ENCODE peak calls at places on chromosomes 16 and 17, in ten cellular contexts. One of them, this sample, is unnamed.

GRCh38 chr17:31754239-31754945 is 104.7 kb downstream of the COPRS start:
- DNase-seq in trophoblast cell: peak
- DNase-seq in OCI-LY7: no peak
- DNase-seq in fibroblast of lung: peak
- DNase-seq in MM.1S: no peak
- DNase-seq in endothelial cell of umbilical vein: peak
- DNase-seq in hepatocyte: peak
- DNase-seq in neural progenitor cell: no peak
- DNase-seq in GM23338: no peak
- DNase-seq in IMR-90: peak
- DNase-seq in this sample: peak

GRCh38 chr17:50661795-50662391 is 27.2 kb downstream of the ABCC3 start:
- DNase-seq in endothelial cell of umbilical vein: peak
- DNase-seq in GM23338: peak
- DNase-seq in OCI-LY7: peak
- DNase-seq in IMR-90: peak
- DNase-seq in trophoblast cell: peak
- DNase-seq in MM.1S: peak
- DNase-seq in hepatocyte: peak
- DNase-seq in fibroblast of lung: peak
- DNase-seq in neural progenitor cell: no peak
- DNase-seq in this sample: peak

GRCh38 chr16:88432174-88432573 is 20.9 kb upstream of the ZFPM1 start:
- DNase-seq in trophoblast cell: no peak
- DNase-seq in endothelial cell of umbilical vein: no peak
- DNase-seq in MM.1S: no peak
- DNase-seq in IMR-90: no peak
- DNase-seq in OCI-LY7: no peak
- DNase-seq in GM23338: no peak
- DNase-seq in fibroblast of lung: no peak
- DNase-seq in neural progenitor cell: no peak
- DNase-seq in hepatocyte: no peak
- DNase-seq in this sample: no peak

GRCh38 chr17:76720941-76721340 is 5.5 kb downstream of the JMJD6 start:
- DNase-seq in IMR-90: no peak
- DNase-seq in endothelial cell of umbilical vein: no peak
- DNase-seq in GM23338: no peak
- DNase-seq in hepatocyte: no peak
- DNase-seq in fibroblast of lung: no peak
- DNase-seq in OCI-LY7: no peak
- DNase-seq in neural progenitor cell: no peak
- DNase-seq in trophoblast cell: no peak
- DNase-seq in MM.1S: no peak
- DNase-seq in this sample: no peak

GRCh38 chr16:13305019-13305755 is 403.8 kb downstream of the SHISA9 start:
- DNase-seq in fibroblast of lung: no peak
- DNase-seq in neural progenitor cell: no peak
- DNase-seq in hepatocyte: no peak
- DNase-seq in GM23338: no peak
- DNase-seq in trophoblast cell: no peak
- DNase-seq in endothelial cell of umbilical vein: no peak
- DNase-seq in OCI-LY7: peak
- DNase-seq in MM.1S: no peak
- DNase-seq in IMR-90: no peak
- DNase-seq in this sample: peak

GRCh38 chr16:69396187-69397061 is 10.6 kb upstream of the TERF2 start:
- DNase-seq in GM23338: peak
- DNase-seq in OCI-LY7: peak
- DNase-seq in trophoblast cell: peak
- DNase-seq in hepatocyte: peak
- DNase-seq in IMR-90: peak
- DNase-seq in endothelial cell of umbilical vein: peak
- DNase-seq in fibroblast of lung: peak
- DNase-seq in MM.1S: peak
- DNase-seq in neural progenitor cell: peak
- DNase-seq in this sample: peak

GRCh38 chr16:26859086-26859485 is 207.6 kb upstream of the C16orf82 start:
- DNase-seq in trophoblast cell: no peak
- DNase-seq in fibroblast of lung: no peak
- DNase-seq in IMR-90: no peak
- DNase-seq in OCI-LY7: no peak
- DNase-seq in hepatocyte: no peak
- DNase-seq in MM.1S: no peak
- DNase-seq in endothelial cell of umbilical vein: no peak
- DNase-seq in neural progenitor cell: no peak
- DNase-seq in GM23338: no peak
- DNase-seq in this sample: no peak

GRCh38 chr16:71406316-71406715 is 35.5 kb downstream of the TLE7 start:
- DNase-seq in fibroblast of lung: no peak
- DNase-seq in OCI-LY7: no peak
- DNase-seq in endothelial cell of umbilical vein: no peak
- DNase-seq in neural progenitor cell: no peak
- DNase-seq in IMR-90: no peak
- DNase-seq in MM.1S: no peak
- DNase-seq in GM23338: no peak
- DNase-seq in hepatocyte: no peak
- DNase-seq in trophoblast cell: no peak
- DNase-seq in this sample: no peak

GRCh38 chr16:87461466-87461975 is 31.3 kb downstream of the ZCCHC14 start:
- DNase-seq in MM.1S: peak
- DNase-seq in fibroblast of lung: no peak
- DNase-seq in IMR-90: no peak
- DNase-seq in neural progenitor cell: peak
- DNase-seq in endothelial cell of umbilical vein: peak
- DNase-seq in hepatocyte: peak
- DNase-seq in OCI-LY7: peak
- DNase-seq in trophoblast cell: peak
- DNase-seq in GM23338: peak
- DNase-seq in this sample: peak

GRCh38 chr16:59886021-59886420 is 1151.9 kb upstream of the GOT2 start:
- DNase-seq in MM.1S: no peak
- DNase-seq in GM23338: no peak
- DNase-seq in hepatocyte: peak
- DNase-seq in endothelial cell of umbilical vein: peak
- DNase-seq in IMR-90: peak
- DNase-seq in neural progenitor cell: no peak
- DNase-seq in fibroblast of lung: peak
- DNase-seq in OCI-LY7: no peak
- DNase-seq in trophoblast cell: no peak
- DNase-seq in this sample: peak

GRCh38 chr17:80287038-80287437 is 26.4 kb downstream of the RNF213 start:
- DNase-seq in trophoblast cell: no peak
- DNase-seq in OCI-LY7: no peak
- DNase-seq in neural progenitor cell: no peak
- DNase-seq in IMR-90: no peak
- DNase-seq in fibroblast of lung: peak
- DNase-seq in endothelial cell of umbilical vein: no peak
- DNase-seq in hepatocyte: no peak
- DNase-seq in MM.1S: no peak
- DNase-seq in GM23338: no peak
- DNase-seq in this sample: no peak

GRCh38 chr16:75087040-75087979 is 29.3 kb downstream of the LDHD start:
- DNase-seq in trophoblast cell: no peak
- DNase-seq in fibroblast of lung: peak
- DNase-seq in endothelial cell of umbilical vein: peak
- DNase-seq in GM23338: no peak
- DNase-seq in IMR-90: peak
- DNase-seq in MM.1S: no peak
- DNase-seq in OCI-LY7: no peak
- DNase-seq in hepatocyte: peak
- DNase-seq in neural progenitor cell: no peak
- DNase-seq in this sample: peak

GRCh38 chr16:29154676-29155121 is 169.8 kb downstream of the LAT start:
- DNase-seq in IMR-90: peak
- DNase-seq in hepatocyte: no peak
- DNase-seq in fibroblast of lung: peak
- DNase-seq in trophoblast cell: no peak
- DNase-seq in OCI-LY7: no peak
- DNase-seq in GM23338: no peak
- DNase-seq in MM.1S: no peak
- DNase-seq in endothelial cell of umbilical vein: no peak
- DNase-seq in neural progenitor cell: no peak
- DNase-seq in this sample: no peak

GRCh38 chr16:3020604-3021448 is 658 bp downstream of the TNFRSF12A start:
- DNase-seq in trophoblast cell: peak
- DNase-seq in IMR-90: peak
- DNase-seq in endothelial cell of umbilical vein: peak
- DNase-seq in neural progenitor cell: peak
- DNase-seq in hepatocyte: peak
- DNase-seq in OCI-LY7: peak
- DNase-seq in MM.1S: peak
- DNase-seq in fibroblast of lung: peak
- DNase-seq in GM23338: peak
- DNase-seq in this sample: peak

GRCh38 chr16:87628940-87629339 is 26.6 kb downstream of the JPH3 start:
- DNase-seq in GM23338: no peak
- DNase-seq in IMR-90: peak
- DNase-seq in trophoblast cell: peak
- DNase-seq in fibroblast of lung: no peak
- DNase-seq in MM.1S: no peak
- DNase-seq in neural progenitor cell: no peak
- DNase-seq in OCI-LY7: peak
- DNase-seq in endothelial cell of umbilical vein: no peak
- DNase-seq in hepatocyte: no peak
- DNase-seq in this sample: peak

GRCh38 chr17:79325707-79326106 is 251.1 kb downstream of the ENGASE start:
- DNase-seq in endothelial cell of umbilical vein: no peak
- DNase-seq in GM23338: peak
- DNase-seq in trophoblast cell: peak
- DNase-seq in neural progenitor cell: peak
- DNase-seq in IMR-90: no peak
- DNase-seq in fibroblast of lung: no peak
- DNase-seq in hepatocyte: peak
- DNase-seq in OCI-LY7: no peak
- DNase-seq in MM.1S: no peak
- DNase-seq in this sample: no peak

GRCh38 chr16:75306102-75306762 is 54.8 kb upstream of the BCAR1 start:
- DNase-seq in MM.1S: no peak
- DNase-seq in IMR-90: peak
- DNase-seq in hepatocyte: peak
- DNase-seq in OCI-LY7: no peak
- DNase-seq in fibroblast of lung: peak
- DNase-seq in GM23338: no peak
- DNase-seq in neural progenitor cell: no peak
- DNase-seq in trophoblast cell: peak
- DNase-seq in endothelial cell of umbilical vein: peak
- DNase-seq in this sample: no peak

GRCh38 chr17:36923814-36924221 is 13.5 kb upstream of the LHX1 start:
- DNase-seq in GM23338: no peak
- DNase-seq in OCI-LY7: no peak
- DNase-seq in MM.1S: no peak
- DNase-seq in hepatocyte: no peak
- DNase-seq in endothelial cell of umbilical vein: no peak
- DNase-seq in neural progenitor cell: no peak
- DNase-seq in trophoblast cell: peak
- DNase-seq in fibroblast of lung: no peak
- DNase-seq in IMR-90: no peak
- DNase-seq in this sample: no peak
- H3K4me2 ChIP-seq in GM23338: no peak
- H3K4me2 ChIP-seq in OCI-LY7: no peak
- H3K4me2 ChIP-seq in MM.1S: no peak
- H3K4me2 ChIP-seq in hepatocyte: no peak
- H3K4me2 ChIP-seq in endothelial cell of umbilical vein: no peak
- H3K4me2 ChIP-seq in neural progenitor cell: no peak
- H3K4me2 ChIP-seq in trophoblast cell: no peak
- H3K4me2 ChIP-seq in fibroblast of lung: no peak
- H3K4me2 ChIP-seq in IMR-90: no peak
- H3K4me2 ChIP-seq in this sample: no peak

GRCh38 chr17:21510686-21511367 is 134.7 kb downstream of the KCNJ12 start:
- DNase-seq in IMR-90: no peak
- DNase-seq in neural progenitor cell: peak
- DNase-seq in trophoblast cell: no peak
- DNase-seq in fibroblast of lung: peak
- DNase-seq in endothelial cell of umbilical vein: peak
- DNase-seq in OCI-LY7: no peak
- DNase-seq in GM23338: no peak
- DNase-seq in MM.1S: no peak
- DNase-seq in hepatocyte: no peak
- DNase-seq in this sample: no peak
- H3K27ac ChIP-seq in IMR-90: no peak
- H3K27ac ChIP-seq in neural progenitor cell: no peak
- H3K27ac ChIP-seq in trophoblast cell: no peak
- H3K27ac ChIP-seq in fibroblast of lung: no peak
- H3K27ac ChIP-seq in endothelial cell of umbilical vein: no peak
- H3K27ac ChIP-seq in OCI-LY7: no peak
- H3K27ac ChIP-seq in GM23338: no peak
- H3K27ac ChIP-seq in MM.1S: no peak
- H3K27ac ChIP-seq in hepatocyte: peak
- H3K27ac ChIP-seq in this sample: no peak

DNA sequence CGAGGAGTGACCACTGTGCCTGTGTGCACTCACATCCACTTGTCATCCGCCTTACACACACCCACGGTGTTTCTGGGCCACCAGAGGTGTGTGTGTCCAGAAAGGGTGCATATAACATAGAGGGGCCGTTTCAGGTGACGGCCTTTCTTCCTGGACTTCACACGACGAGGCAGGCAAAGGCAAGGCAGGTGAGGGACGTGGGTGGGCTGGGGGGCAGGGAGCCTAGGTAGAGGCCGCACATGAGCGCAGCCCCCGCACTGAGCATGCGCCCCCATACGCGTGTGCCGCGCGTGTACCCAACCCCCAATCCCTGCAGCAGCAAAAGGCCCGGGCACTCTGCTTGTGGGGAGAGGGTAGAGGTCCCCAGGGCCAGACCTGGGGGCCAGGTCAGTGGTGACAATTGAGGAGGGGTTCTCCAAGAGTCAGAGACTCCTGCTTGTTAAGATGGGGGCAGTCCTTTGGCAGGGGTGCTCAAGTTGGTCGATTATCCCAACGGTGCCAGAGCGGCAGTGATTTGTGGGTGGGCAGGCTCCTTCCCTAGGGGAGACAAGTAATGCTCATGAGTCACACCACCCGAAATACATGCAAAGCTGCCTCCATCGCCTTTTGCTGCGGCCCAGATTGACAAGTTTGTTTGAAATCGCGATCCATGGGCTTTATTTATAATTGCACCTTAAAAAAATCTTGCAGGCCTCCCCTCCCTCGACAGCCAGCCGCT is 972 bp upstream of the GIT1 start:
- DNase-seq in endothelial cell of umbilical vein: no peak
- DNase-seq in MM.1S: no peak
- DNase-seq in IMR-90: peak
- DNase-seq in hepatocyte: no peak
- DNase-seq in fibroblast of lung: peak
- DNase-seq in trophoblast cell: no peak
- DNase-seq in GM23338: no peak
- DNase-seq in OCI-LY7: peak
- DNase-seq in neural progenitor cell: no peak
- DNase-seq in this sample: no peak
- H2AFZ ChIP-seq in endothelial cell of umbilical vein: peak
- H2AFZ ChIP-seq in MM.1S: peak
- H2AFZ ChIP-seq in IMR-90: peak
- H2AFZ ChIP-seq in hepatocyte: peak
- H2AFZ ChIP-seq in fibroblast of lung: peak
- H2AFZ ChIP-seq in trophoblast cell: no peak
- H2AFZ ChIP-seq in GM23338: peak
- H2AFZ ChIP-seq in OCI-LY7: peak
- H2AFZ ChIP-seq in neural progenitor cell: peak
- H2AFZ ChIP-seq in this sample: peak

DNA sequence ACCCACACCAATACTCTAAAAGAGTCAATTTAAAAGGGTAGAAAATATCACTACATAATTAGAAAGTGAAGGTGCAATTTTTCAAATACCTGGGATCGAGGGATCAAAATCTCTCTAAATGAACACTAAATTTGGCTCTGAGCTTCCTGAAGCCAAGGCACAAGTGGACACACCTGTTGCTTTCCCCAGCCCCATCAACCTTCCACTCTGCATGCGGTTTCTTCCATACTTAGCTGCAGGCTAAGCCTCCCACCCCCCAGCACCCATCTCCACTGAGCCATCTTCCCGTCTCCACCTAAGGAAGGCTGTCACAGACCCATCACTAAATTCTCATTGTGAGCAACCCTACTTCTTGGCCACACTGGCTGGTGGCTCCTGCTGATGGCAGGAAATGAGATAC is 30.5 kb downstream of the TXNDC11 start:
- DNase-seq in neural progenitor cell: no peak
- DNase-seq in IMR-90: no peak
- DNase-seq in hepatocyte: no peak
- DNase-seq in GM23338: no peak
- DNase-seq in endothelial cell of umbilical vein: no peak
- DNase-seq in fibroblast of lung: no peak
- DNase-seq in trophoblast cell: no peak
- DNase-seq in MM.1S: no peak
- DNase-seq in OCI-LY7: no peak
- DNase-seq in this sample: no peak
- H3K4me2 ChIP-seq in neural progenitor cell: no peak
- H3K4me2 ChIP-seq in IMR-90: no peak
- H3K4me2 ChIP-seq in hepatocyte: no peak
- H3K4me2 ChIP-seq in GM23338: no peak
- H3K4me2 ChIP-seq in endothelial cell of umbilical vein: no peak
- H3K4me2 ChIP-seq in fibroblast of lung: no peak
- H3K4me2 ChIP-seq in trophoblast cell: no peak
- H3K4me2 ChIP-seq in MM.1S: no peak
- H3K4me2 ChIP-seq in OCI-LY7: no peak
- H3K4me2 ChIP-seq in this sample: no peak

This sample was measured in mammary epithelial cell.